ENCODE peak calls at places on chromosomes 7 and 10, in six cellular contexts. R, H, G, W, M and X are unnamed samples.

GRCh38 chr7:152000191-152000590 is 25.3 kb upstream of the GALNT11 start:
- DNase-seq in R (no peak), H (no peak), G (no peak), W (no peak), M (no peak), X (no peak)

GRCh38 chr10:134205-134742 is 981 bp upstream of the ZMYND11 start:
- DNase-seq in R (peak; percentile 6), H (peak; percentile 27), G (no peak), W (no peak), M (no peak), X (no peak)

GRCh38 chr7:158617737-158618128 is 30.1 kb upstream of the PTPRN2 start:
- DNase-seq in R (peak; percentile 51), H (peak; percentile 43), G (no peak), W (no peak), M (peak; percentile 45), X (no peak)

GRCh38 chr7:94507462-94507861 is 2.1 kb upstream of the CASD1 start:
- DNase-seq in R (no peak), H (no peak), G (no peak), W (no peak), M (no peak), X (no peak)

GRCh38 chr10:26441491-26442214 is 3.5 kb downstream of the APBB1IP start:
- DNase-seq in R (no peak), H (no peak), G (no peak), W (no peak), M (no peak), X (no peak)

GRCh38 chr10:77863446-77863845 is 63.1 kb downstream of the DLG5 start:
- DNase-seq in R (no peak), H (no peak), G (no peak), W (no peak), M (no peak), X (no peak)

GRCh38 chr10:5858811-5859210 is 30.9 kb downstream of the ANKRD16 start:
- DNase-seq in R (no peak), H (no peak), G (no peak), W (no peak), M (no peak), X (no peak)

GRCh38 chr7:132846086-132846485 is 235.8 kb downstream of the CHCHD3 start:
- DNase-seq in R (no peak), H (no peak), G (no peak), W (no peak), M (no peak), X (no peak)

GRCh38 chr10:94210465-94211186 is 152.1 kb downstream of the NOC3L start:
- DNase-seq in R (no peak), H (peak; percentile 54), G (no peak), W (no peak), M (no peak), X (peak; percentile 30)

GRCh38 chr10:25695586-25695985 is 238.4 kb upstream of the MYO3A start:
- DNase-seq in R (no peak), H (no peak), G (no peak), W (no peak), M (no peak), X (no peak)

GRCh38 chr10:47406870-47407648 is 23.0 kb upstream of the ZNF488 start:
- DNase-seq in R (peak; percentile 73), H (no peak), G (no peak), W (peak; percentile 13), M (no peak), X (no peak)

GRCh38 chr7:77791956-77792355 is 6.3 kb downstream of the TMEM60 start:
- DNase-seq in R (no peak), H (no peak), G (no peak), W (no peak), M (no peak), X (no peak)

GRCh38 chr10:13351340-13351915 is 3.3 kb upstream of the SEPHS1 start:
- DNase-seq in R (no peak), H (no peak), G (no peak), W (no peak), M (no peak), X (no peak)

GRCh38 chr10:13352519-13352918 is 4.4 kb upstream of the SEPHS1 start:
- DNase-seq in R (no peak), H (no peak), G (no peak), W (no peak), M (no peak), X (no peak)

GRCh38 chr10:13354783-13355182 is 6.7 kb upstream of the SEPHS1 start:
- DNase-seq in R (no peak), H (no peak), G (no peak), W (no peak), M (no peak), X (no peak)

GRCh38 chr10:13360587-13360986 is 12.5 kb upstream of the SEPHS1 start:
- DNase-seq in R (no peak), H (no peak), G (no peak), W (no peak), M (no peak), X (no peak)

DNA sequence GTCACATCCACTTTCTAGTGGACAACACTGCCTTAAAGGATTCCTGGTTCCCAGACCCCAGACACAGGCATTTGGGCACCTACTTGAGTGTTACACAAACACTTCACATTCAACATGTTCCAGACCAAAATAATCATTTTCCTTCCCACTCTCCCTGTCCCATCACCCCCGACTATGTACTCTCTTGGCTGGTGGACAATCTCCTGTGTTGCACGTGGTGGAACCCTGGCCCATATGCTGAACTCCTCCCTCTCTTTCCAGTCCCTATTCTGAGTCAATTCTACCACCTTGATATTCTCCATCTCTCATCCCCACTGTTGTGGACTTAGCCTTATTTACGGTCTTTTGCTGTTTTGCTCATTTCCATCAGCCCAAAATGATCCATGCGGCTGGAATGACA is 8.3 kb upstream of the SEPHS1 start:
- DNase-seq in R (no peak), H (no peak), G (no peak), W (no peak), M (no peak), X (no peak)
- H3K27me3 ChIP-seq in R (peaks cover 28% of the 10 kb centered on the region), H (no peaks in the 10 kb centered on the region), G (peaks cover 36% of the 10 kb centered on the region), W (peaks cover 18% of the 10 kb centered on the region), M (no peaks in the 10 kb centered on the region), X (no peaks in the 10 kb centered on the region)

GRCh38 chr10:124388823-124389612 is 29.7 kb downstream of the OAT start:
- DNase-seq in R (peak; percentile 71), H (peak; percentile 90), G (peak; percentile 93), W (peak; percentile 53), M (peak; percentile 72), X (peak; percentile 97)
- H3K4me3 ChIP-seq in R (peak overlapping the region; percentile 26), H (peak overlapping the region; percentile 51), G (peak overlapping the region; percentile 64), W (peak overlapping the region; percentile 53), M (peak overlapping the region; percentile 34), X (peak overlapping the region; percentile 51)

DNA sequence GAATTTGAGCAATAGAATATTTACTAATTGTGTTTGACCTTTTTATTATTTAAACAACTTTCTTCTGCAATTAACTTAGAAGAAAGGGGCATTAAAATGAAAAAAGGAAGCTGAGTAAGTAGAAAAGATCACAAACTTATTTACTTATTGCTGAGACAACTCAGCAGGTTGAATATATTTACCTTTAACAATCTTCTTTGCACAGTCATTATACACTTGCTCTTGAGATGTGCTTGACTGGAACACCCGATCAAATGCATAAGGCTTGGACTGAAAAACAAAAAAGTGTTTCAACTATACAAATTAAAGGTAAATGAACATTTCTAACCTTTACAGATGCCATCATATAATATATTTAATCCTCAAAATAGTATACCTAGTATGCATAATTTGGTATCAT is 7.9 kb downstream of the KIF5B start:
- DNase-seq in R (no peak), H (no peak), G (no peak), W (no peak), M (no peak), X (no peak)
- H3K27ac ChIP-seq in R (no peak overlapping the region), H (no peak overlapping the region), G (no peak overlapping the region), W (no peak overlapping the region), M (no peak overlapping the region), X (no peak overlapping the region)

DNA sequence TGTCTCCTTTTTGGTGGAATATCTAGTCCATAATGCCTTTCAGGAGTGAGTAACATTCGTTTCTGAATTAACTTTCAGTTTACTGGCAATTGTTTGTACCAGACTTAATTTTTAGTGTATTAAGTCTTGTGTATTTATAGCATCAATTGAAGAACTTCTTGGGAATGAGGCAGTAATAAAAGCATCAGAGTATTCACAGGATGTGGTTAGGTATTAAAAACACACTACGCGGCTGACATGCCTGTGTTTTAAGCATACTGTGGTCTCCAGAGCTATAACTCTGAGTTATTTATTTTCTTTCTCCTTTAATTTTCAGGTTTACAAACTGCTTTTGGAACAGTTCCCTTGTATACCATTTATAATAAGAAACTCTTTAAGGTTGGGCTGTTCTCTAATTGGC is 626.1 kb upstream of the NRG3 start:
- DNase-seq in R (no peak), H (no peak), G (no peak), W (no peak), M (no peak), X (no peak)
- H3K27me3 ChIP-seq in R (no peaks in the 10 kb centered on the region), H (no peaks in the 10 kb centered on the region), G (no peaks in the 10 kb centered on the region), W (no peaks in the 10 kb centered on the region), M (no peaks in the 10 kb centered on the region), X (no peaks in the 10 kb centered on the region)